ENCODE peak calls at places on chromosomes 16 and 17, in four cellular contexts. G is cardiac muscle cell, M is mucosa of descending colon, D is epithelial cell of proximal tubule. V is an unnamed sample.

GRCh38 chr17:35731239-35731931 is at the start of gene RASL10B:
- DNase-seq in M (no peak), D (no peak), G (peak; percentile 77), V (peak; percentile 39)

GRCh38 chr16:5642034-5642433 is 544.4 kb upstream of the EEF2KMT start:
- DNase-seq in D (no peak), G (no peak), M (no peak), V (no peak)

GRCh38 chr17:77325537-77325825 is 184.7 kb downstream of the SEC14L1 start:
- DNase-seq in M (no peak), G (no peak), D (no peak), V (no peak)

GRCh38 chr17:12789075-12789975 is at the start of gene ARHGAP44:
- DNase-seq in G (peak; percentile 84), M (peak; percentile 76), D (no peak), V (peak; percentile 63)

GRCh38 chr16:84804326-84804725 is 15.5 kb upstream of the CRISPLD2 start:
- DNase-seq in M (peak; percentile 25), G (no peak), D (no peak), V (no peak)

GRCh38 chr17:82963104-82963950 is 116.1 kb upstream of the METRNL start:
- DNase-seq in G (peak; percentile 87), M (peak; percentile 79), D (no peak), V (peak; percentile 50)

GRCh38 chr17:55414983-55415382 is 6.7 kb downstream of the MMD start:
- DNase-seq in M (no peak), G (no peak), D (no peak), V (no peak)

GRCh38 chr16:68508641-68509240 is 30.4 kb upstream of the ZFP90 start:
- DNase-seq in D (no peak), G (no peak), M (peak; percentile 15), V (no peak)

GRCh38 chr17:75819723-75820410 is 24.3 kb downstream of the UNC13D start:
- DNase-seq in D (no peak), G (no peak), M (peak; percentile 42), V (no peak)

GRCh38 chr16:49827806-49828428 is 28.0 kb downstream of the ZNF423 start:
- DNase-seq in G (no peak), D (no peak), M (no peak), V (no peak)

GRCh38 chr16:65698943-65699342 is 577.1 kb upstream of the CDH11 start:
- DNase-seq in M (no peak), G (peak; percentile 15), D (no peak), V (no peak)

GRCh38 chr17:77667478-77667877 is 291.0 kb upstream of the TNRC6C start:
- DNase-seq in D (no peak), G (no peak), M (no peak), V (no peak)

GRCh38 chr17:83191388-83192160 is 112.2 kb downstream of the METRNL start:
- DNase-seq in M (peak; percentile 36), G (no peak), D (no peak), V (no peak)

GRCh38 chr17:76594676-76595075 is 9.0 kb upstream of the ST6GALNAC2 start:
- DNase-seq in G (no peak), M (no peak), D (no peak), V (no peak)

GRCh38 chr16:24685539-24686432 is 43.7 kb upstream of the TNRC6A start:
- DNase-seq in M (peak; percentile 53), D (no peak), G (peak; percentile 38), V (peak; percentile 50)

GRCh38 chr16:50282010-50282538 is 15.7 kb downstream of the ADCY7 start:
- DNase-seq in D (no peak), M (peak; percentile 90), G (no peak), V (no peak)

GRCh38 chr17:51767287-51767686 is 391.2 kb downstream of the CA10 start:
- DNase-seq in M (no peak), D (no peak), G (no peak), V (no peak)

GRCh38 chr16:27318399-27319256 is 4.9 kb downstream of the IL4R start:
- DNase-seq in D (no peak), M (peak; percentile 65), G (peak; percentile 58), V (peak; percentile 97)

GRCh38 chr16:27436065-27436464 is 34.1 kb downstream of the IL21R start:
- DNase-seq in M (no peak), D (no peak), G (no peak), V (no peak)

GRCh38 chr17:38881600-38882191 is 11.8 kb downstream of the LASP1 start:
- DNase-seq in G (peak; percentile 72), M (peak; percentile 73), D (no peak), V (no peak)

GRCh38 chr17:75091855-75092327 is 4.1 kb downstream of the SLC16A5 start:
- DNase-seq in M (peak; percentile 77), D (no peak), G (no peak), V (no peak)

GRCh38 chr16:77585852-77586251 is 136.5 kb upstream of the NUDT7 start:
- DNase-seq in M (no peak), G (no peak), D (peak; percentile 86), V (peak; percentile 64)

GRCh38 chr16:17658881-17659280 is 188.1 kb upstream of the XYLT1 start:
- DNase-seq in M (no peak), D (no peak), G (no peak), V (no peak)

DNA sequence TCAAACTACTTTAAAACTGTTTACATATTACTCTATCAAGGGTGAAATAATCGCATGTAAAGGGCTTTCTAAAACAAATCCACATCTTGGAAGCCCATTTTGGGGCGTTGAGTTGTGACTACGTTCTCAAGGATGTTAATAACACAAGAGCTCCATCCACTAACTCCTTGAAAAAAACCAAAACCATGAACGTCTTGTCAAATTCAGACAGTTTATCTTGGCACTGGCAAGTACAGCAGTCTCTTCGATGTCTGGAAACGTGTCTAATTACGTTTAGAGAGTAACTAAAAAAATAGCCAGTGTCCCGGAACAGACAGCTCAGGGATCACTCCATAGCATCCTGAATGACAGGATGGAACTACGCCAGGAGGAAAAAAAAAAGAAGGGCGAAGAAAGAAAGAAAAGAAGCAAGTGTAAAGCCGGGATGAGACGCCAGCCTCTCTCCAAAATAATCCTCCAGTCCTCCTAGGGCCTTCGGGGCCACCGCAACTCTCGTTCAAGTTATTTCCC is 965 bp downstream of the MYO1D start:
- DNase-seq in D (no peak), M (no peak), G (no peak), V (no peak)
- H3K4me3 ChIP-seq in D (peak overlapping the region; percentile 70), M (peak overlapping the region; percentile 73), G (peak overlapping the region; percentile 91), V (peak overlapping the region; percentile 69)

DNA sequence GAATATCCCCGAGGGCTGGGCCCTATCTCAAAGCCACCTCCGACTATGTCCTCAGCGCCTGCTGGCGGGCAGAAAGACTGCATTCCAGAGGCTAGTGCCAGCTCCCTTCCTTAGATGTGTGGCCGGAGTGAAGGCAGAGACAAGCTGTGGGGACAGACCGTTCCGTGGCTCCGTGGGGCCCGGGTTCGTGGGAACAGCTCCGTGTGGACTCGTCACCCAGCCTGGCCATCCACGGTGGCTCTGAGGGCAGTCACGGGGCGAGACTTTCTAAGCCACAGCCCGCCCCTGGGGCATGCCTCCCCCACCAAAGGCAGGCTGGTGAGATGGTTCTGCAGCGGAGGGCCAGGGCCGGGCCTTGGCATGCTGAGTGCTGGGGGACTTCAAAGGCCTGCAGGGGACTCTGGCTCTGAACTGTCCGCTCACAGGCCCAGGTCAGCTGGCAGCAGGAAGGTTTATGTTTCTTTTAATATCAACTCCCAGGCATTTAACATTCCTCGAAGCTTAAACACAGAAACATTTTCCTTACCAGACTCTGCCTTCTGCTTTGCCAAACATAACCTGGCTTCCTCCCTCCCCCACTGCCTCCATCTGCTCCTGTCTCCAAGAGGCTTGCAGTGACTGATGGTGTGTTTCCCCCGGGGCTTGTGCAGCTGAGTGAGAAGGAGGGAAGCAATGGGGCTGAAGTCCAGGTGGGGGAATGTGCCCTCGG is 50.4 kb downstream of the TIMM22 start:
- DNase-seq in G (peak; percentile 37), M (peak; percentile 42), D (no peak), V (no peak)
- TF ChIP-seq CTCF in G (no peak), M (no peak), D (no peak), V (peak; percentile 12)

GRCh38 chr16:56632848-56633365 is 448 bp downstream of the MT1M start:
- DNase-seq in D (no peak), G (no peak), M (no peak), V (no peak)
- H3K4me3 ChIP-seq in D (peak overlapping the region; percentile 60), G (peak overlapping the region; percentile 20), M (no peak overlapping the region), V (no peak overlapping the region)

GRCh38 chr17:81863833-81864768 is 3.8 kb upstream of the P4HB start:
- DNase-seq in M (no peak), D (no peak), G (no peak), V (no peak)
- TF ChIP-seq CTCF in M (no peak), D (peak; percentile 9), G (no peak), V (peak; percentile 3)

GRCh38 chr17:20157078-20157360 is 147.9 kb downstream of the SPECC1 start:
- DNase-seq in G (no peak), M (peak; percentile 59), D (no peak), V (no peak)
- H3K4me3 ChIP-seq in G (peak overlapping the region; percentile 62), M (no peak overlapping the region), D (peak overlapping the region; percentile 85), V (peak overlapping the region; percentile 67)

GRCh38 chr16:2715519-2715918 is 4.5 kb downstream of the PRSS27 start:
- DNase-seq in G (peak; percentile 76), D (no peak), M (peak; percentile 79), V (peak; percentile 54)

GRCh38 chr16:2716101-2716885 is 3.7 kb downstream of the PRSS27 start:
- DNase-seq in G (no peak), D (no peak), M (no peak), V (no peak)

GRCh38 chr16:2715064-2715463 is 5.0 kb downstream of the PRSS27 start:
- DNase-seq in M (no peak), G (no peak), D (no peak), V (no peak)

GRCh38 chr16:2717360-2718263 is 2.4 kb downstream of the PRSS27 start:
- DNase-seq in M (no peak), D (no peak), G (no peak), V (no peak)

GRCh38 chr16:2716948-2717347 is 3.1 kb downstream of the PRSS27 start:
- DNase-seq in G (no peak), D (no peak), M (no peak), V (no peak)
- TF ChIP-seq CTCF in G (no peak), D (no peak), M (no peak), V (no peak)